ENCODE peak calls at places on chromosomes 4 and X, in six cellular contexts. O, Q, Z, W, C and B are unnamed samples.

GRCh38 chrX:114152130-114152529 is 431.8 kb upstream of the HTR2C start:
- DNase-seq in O (no peak), Q (no peak), Z (no peak), W (peak; percentile 65), C (no peak), B (no peak)

GRCh38 chr4:155734065-155734464 is 24.8 kb upstream of the GUCY1B1 start:
- DNase-seq in O (peak; percentile 61), Q (no peak), Z (no peak), W (no peak), C (no peak), B (no peak)

GRCh38 chr4:26737385-26737784 is 123.3 kb upstream of the STIM2 start:
- DNase-seq in O (peak; percentile 77), Q (no peak), Z (no peak), W (no peak), C (no peak), B (no peak)

GRCh38 chr4:20311863-20312262 is 60.2 kb downstream of the SLIT2 start:
- DNase-seq in O (peak; percentile 56), Q (no peak), Z (no peak), W (no peak), C (no peak), B (no peak)

GRCh38 chr4:157099506-157099905 is 23.6 kb downstream of the GLRB start:
- DNase-seq in O (no peak), Q (no peak), Z (no peak), W (no peak), C (no peak), B (no peak)

GRCh38 chrX:118807151-118808017 is 16.2 kb upstream of the ZCCHC12 start:
- DNase-seq in O (peak; percentile 52), Q (peak; percentile 73), Z (no peak), W (peak; percentile 15), C (peak; percentile 15), B (no peak)

GRCh38 chrX:15646031-15646430 is 18.6 kb downstream of the CLTRN start:
- DNase-seq in O (no peak), Q (no peak), Z (no peak), W (no peak), C (no peak), B (no peak)

GRCh38 chr4:7872264-7872771 is 67.3 kb downstream of the AFAP1 start:
- DNase-seq in O (peak; percentile 98), Q (no peak), Z (no peak), W (no peak), C (no peak), B (no peak)

GRCh38 chrX:16445166-16445752 is 204.7 kb upstream of the S100G start:
- DNase-seq in O (peak; percentile 47), Q (peak; percentile 35), Z (no peak), W (peak; percentile 22), C (peak; percentile 10), B (no peak)

GRCh38 chr4:133148690-133149363 is at the start of gene PCDH10:
- DNase-seq in O (peak; percentile 87), Q (peak; percentile 99), Z (peak; percentile 93), W (no peak), C (peak; percentile 15), B (peak; percentile 97)

GRCh38 chr4:114494257-114494803 is 104.3 kb upstream of the UGT8 start:
- DNase-seq in O (no peak), Q (no peak), Z (no peak), W (no peak), C (no peak), B (no peak)

GRCh38 chr4:34953145-34953799 is 1291.0 kb downstream of the ARAP2 start:
- DNase-seq in O (no peak), Q (no peak), Z (no peak), W (peak; percentile 65), C (no peak), B (no peak)

GRCh38 chr4:161642708-161643107 is 521.1 kb downstream of the FSTL5 start:
- DNase-seq in O (no peak), Q (no peak), Z (no peak), W (no peak), C (no peak), B (no peak)

GRCh38 chr4:188781655-188782054 is 642.4 kb downstream of the TRIML1 start:
- DNase-seq in O (peak; percentile 16), Q (no peak), Z (no peak), W (peak; percentile 21), C (no peak), B (no peak)

GRCh38 chr4:186072516-186072915 is 3.6 kb downstream of the TLR3 start:
- DNase-seq in O (no peak), Q (peak; percentile 44), Z (no peak), W (no peak), C (no peak), B (no peak)

GRCh38 chr4:3513807-3514206 is 18.4 kb downstream of the LRPAP1 start:
- DNase-seq in O (no peak), Q (no peak), Z (no peak), W (no peak), C (no peak), B (no peak)

GRCh38 chr4:140095694-140096482 is 58.1 kb downstream of the MAML3 start:
- DNase-seq in O (peak; percentile 100), Q (no peak), Z (no peak), W (peak; percentile 62), C (peak; percentile 32), B (no peak)

GRCh38 chr4:70365479-70365878 is 4.9 kb downstream of the SMR3A start:
- DNase-seq in O (no peak), Q (no peak), Z (no peak), W (no peak), C (no peak), B (no peak)

GRCh38 chr4:910366-911091 is 21.6 kb downstream of the GAK start:
- DNase-seq in O (no peak), Q (no peak), Z (no peak), W (no peak), C (no peak), B (no peak)

GRCh38 chr4:182177166-182177565 is 66.0 kb upstream of the TENM3 start:
- DNase-seq in O (no peak), Q (no peak), Z (no peak), W (no peak), C (no peak), B (no peak)

GRCh38 chrX:38095971-38096529 is 89.7 kb downstream of the SYTL5 start:
- DNase-seq in O (peak; percentile 58), Q (no peak), Z (no peak), W (peak; percentile 22), C (no peak), B (no peak)

GRCh38 chr4:143359794-143360193 is 23.1 kb downstream of the GAB1 start:
- DNase-seq in O (no peak), Q (no peak), Z (no peak), W (no peak), C (no peak), B (no peak)

GRCh38 chr4:168868856-168869201 is 141.2 kb downstream of the CBR4 start:
- DNase-seq in O (no peak), Q (no peak), Z (no peak), W (no peak), C (no peak), B (no peak)

GRCh38 chrX:111662314-111662713 is 18.7 kb upstream of the ALG13 start:
- DNase-seq in O (no peak), Q (no peak), Z (no peak), W (no peak), C (no peak), B (no peak)

GRCh38 chrX:108018659-108019381 is 26.0 kb upstream of the VSIG1 start:
- DNase-seq in O (no peak), Q (no peak), Z (no peak), W (no peak), C (no peak), B (no peak)

GRCh38 chr4:141248029-141248428 is 27.3 kb downstream of the ZNF330 start:
- DNase-seq in O (peak; percentile 71), Q (no peak), Z (no peak), W (no peak), C (no peak), B (no peak)

GRCh38 chr4:1011022-1011694 is at the start of gene FGFRL1:
- DNase-seq in O (peak; percentile 77), Q (peak; percentile 88), Z (peak; percentile 93), W (peak; percentile 73), C (peak; percentile 96), B (peak; percentile 91)

GRCh38 chrX:53859890-53860289 is 173.4 kb upstream of the HUWE1 start:
- DNase-seq in O (no peak), Q (no peak), Z (no peak), W (no peak), C (no peak), B (no peak)

GRCh38 chr4:72394264-72394663 is 174.8 kb downstream of the ADAMTS3 start:
- DNase-seq in O (peak; percentile 19), Q (no peak), Z (no peak), W (no peak), C (no peak), B (no peak)

GRCh38 chr4:80005863-80006262 is 67.2 kb downstream of the ANTXR2 start:
- DNase-seq in O (peak; percentile 65), Q (no peak), Z (no peak), W (no peak), C (no peak), B (no peak)

GRCh38 chrX:49858341-49858740 is 20.9 kb upstream of the USP27X start:
- DNase-seq in O (no peak), Q (no peak), Z (no peak), W (no peak), C (no peak), B (no peak)

GRCh38 chrX:136063340-136064079 is 78.3 kb downstream of the SLC9A6 start:
- DNase-seq in O (no peak), Q (no peak), Z (no peak), W (no peak), C (no peak), B (peak; percentile 79)

GRCh38 chr4:89745708-89746107 is 91.3 kb downstream of the SNCA start:
- DNase-seq in O (no peak), Q (no peak), Z (no peak), W (no peak), C (no peak), B (no peak)

GRCh38 chr4:40912455-40913055 is 162.8 kb downstream of the NSUN7 start:
- DNase-seq in O (peak; percentile 71), Q (no peak), Z (no peak), W (no peak), C (no peak), B (no peak)

GRCh38 chr4:125125256-125125655 is 189.5 kb upstream of the FAT4 start:
- DNase-seq in O (no peak), Q (no peak), Z (no peak), W (no peak), C (no peak), B (no peak)

GRCh38 chr4:336099-336892 is 1.3 kb upstream of the ZNF141 start:
- DNase-seq in O (no peak), Q (peak; percentile 33), Z (peak; percentile 45), W (no peak), C (no peak), B (peak; percentile 77)

GRCh38 chr4:25970241-25970675 is 56.2 kb downstream of the SMIM20 start:
- DNase-seq in O (no peak), Q (peak; percentile 49), Z (no peak), W (no peak), C (no peak), B (no peak)

GRCh38 chrX:85084770-85085393 is 81.2 kb downstream of the APOOL start:
- DNase-seq in O (peak; percentile 49), Q (peak; percentile 30), Z (no peak), W (peak; percentile 1), C (no peak), B (no peak)